ENCODE peak calls at places on chromosomes 4 and X, in seven cellular contexts. One of them, this sample, is unnamed.
A peak's percentile ranks its signal among the peaks of the same experiment; 100 is the strongest.

GRCh38 chrX:638482-639131 is 8.0 kb downstream of the SHOX start:
- DNase-seq in stimulated activated CD4-positive, alpha-beta T cell treated with anti-CD3 and anti-CD28 coated beads, Interleukin-2, amount 100 ng/mL, for 24 hours: peak; percentile 7
- DNase-seq in left colon: peak; percentile 40
- DNase-seq in T-helper 9 cell: no peak
- DNase-seq in endothelial cell: no peak
- DNase-seq in HCT116: no peak
- DNase-seq in skeletal muscle cell: no peak
- DNase-seq in this sample: no peak

GRCh38 chrX:123340691-123341090 is 156.6 kb downstream of the GRIA3 start:
- DNase-seq in stimulated activated CD4-positive, alpha-beta T cell treated with anti-CD3 and anti-CD28 coated beads, Interleukin-2, amount 100 ng/mL, for 24 hours: no peak
- DNase-seq in skeletal muscle cell: no peak
- DNase-seq in endothelial cell: no peak
- DNase-seq in T-helper 9 cell: no peak
- DNase-seq in HCT116: no peak
- DNase-seq in left colon: no peak
- DNase-seq in this sample: no peak

GRCh38 chrX:132004728-132005127 is 18.4 kb upstream of the STK26 start:
- DNase-seq in stimulated activated CD4-positive, alpha-beta T cell treated with anti-CD3 and anti-CD28 coated beads, Interleukin-2, amount 100 ng/mL, for 24 hours: no peak
- DNase-seq in left colon: no peak
- DNase-seq in endothelial cell: no peak
- DNase-seq in skeletal muscle cell: no peak
- DNase-seq in HCT116: no peak
- DNase-seq in T-helper 9 cell: no peak
- DNase-seq in this sample: no peak

GRCh38 chr4:39820186-39820585 is 122.2 kb downstream of the UBE2K start:
- DNase-seq in endothelial cell: peak; percentile 18
- DNase-seq in HCT116: no peak
- DNase-seq in left colon: no peak
- DNase-seq in T-helper 9 cell: no peak
- DNase-seq in skeletal muscle cell: no peak
- DNase-seq in stimulated activated CD4-positive, alpha-beta T cell treated with anti-CD3 and anti-CD28 coated beads, Interleukin-2, amount 100 ng/mL, for 24 hours: no peak
- DNase-seq in this sample: no peak

GRCh38 chrX:129606918-129607317 is 47.8 kb downstream of the APLN start:
- DNase-seq in T-helper 9 cell: peak; percentile 58
- DNase-seq in stimulated activated CD4-positive, alpha-beta T cell treated with anti-CD3 and anti-CD28 coated beads, Interleukin-2, amount 100 ng/mL, for 24 hours: peak; percentile 66
- DNase-seq in left colon: peak; percentile 63
- DNase-seq in skeletal muscle cell: no peak
- DNase-seq in endothelial cell: peak; percentile 65
- DNase-seq in HCT116: peak; percentile 23
- DNase-seq in this sample: peak; percentile 54

GRCh38 chrX:28189011-28189410 is 207.8 kb upstream of the DCAF8L1 start:
- DNase-seq in stimulated activated CD4-positive, alpha-beta T cell treated with anti-CD3 and anti-CD28 coated beads, Interleukin-2, amount 100 ng/mL, for 24 hours: no peak
- DNase-seq in T-helper 9 cell: no peak
- DNase-seq in HCT116: peak; percentile 51
- DNase-seq in endothelial cell: no peak
- DNase-seq in skeletal muscle cell: peak; percentile 19
- DNase-seq in left colon: no peak
- DNase-seq in this sample: no peak

GRCh38 chrX:47321386-47321785 is 49.0 kb upstream of the ZNF157 start:
- DNase-seq in left colon: peak; percentile 24
- DNase-seq in HCT116: no peak
- DNase-seq in T-helper 9 cell: no peak
- DNase-seq in endothelial cell: peak; percentile 61
- DNase-seq in stimulated activated CD4-positive, alpha-beta T cell treated with anti-CD3 and anti-CD28 coated beads, Interleukin-2, amount 100 ng/mL, for 24 hours: no peak
- DNase-seq in skeletal muscle cell: peak; percentile 15
- DNase-seq in this sample: peak; percentile 98

GRCh38 chrX:100677616-100678181 is 33.7 kb downstream of the SRPX2 start:
- DNase-seq in stimulated activated CD4-positive, alpha-beta T cell treated with anti-CD3 and anti-CD28 coated beads, Interleukin-2, amount 100 ng/mL, for 24 hours: no peak
- DNase-seq in endothelial cell: no peak
- DNase-seq in T-helper 9 cell: no peak
- DNase-seq in skeletal muscle cell: peak; percentile 19
- DNase-seq in HCT116: no peak
- DNase-seq in left colon: no peak
- DNase-seq in this sample: no peak

GRCh38 chr4:53321151-53321987 is 44.5 kb downstream of the SCFD2 start:
- DNase-seq in T-helper 9 cell: no peak
- DNase-seq in HCT116: peak; percentile 26
- DNase-seq in left colon: no peak
- DNase-seq in stimulated activated CD4-positive, alpha-beta T cell treated with anti-CD3 and anti-CD28 coated beads, Interleukin-2, amount 100 ng/mL, for 24 hours: no peak
- DNase-seq in skeletal muscle cell: peak; percentile 48
- DNase-seq in endothelial cell: no peak
- DNase-seq in this sample: peak; percentile 79

GRCh38 chrX:131237363-131237762 is 51.7 kb downstream of the IGSF1 start:
- DNase-seq in left colon: no peak
- DNase-seq in stimulated activated CD4-positive, alpha-beta T cell treated with anti-CD3 and anti-CD28 coated beads, Interleukin-2, amount 100 ng/mL, for 24 hours: no peak
- DNase-seq in skeletal muscle cell: no peak
- DNase-seq in endothelial cell: no peak
- DNase-seq in HCT116: no peak
- DNase-seq in T-helper 9 cell: no peak
- DNase-seq in this sample: no peak

GRCh38 chrX:1591863-1592127 is 391 bp downstream of the AKAP17A start:
- DNase-seq in left colon: no peak
- DNase-seq in endothelial cell: no peak
- DNase-seq in skeletal muscle cell: no peak
- DNase-seq in stimulated activated CD4-positive, alpha-beta T cell treated with anti-CD3 and anti-CD28 coated beads, Interleukin-2, amount 100 ng/mL, for 24 hours: no peak
- DNase-seq in T-helper 9 cell: no peak
- DNase-seq in HCT116: no peak
- DNase-seq in this sample: no peak

GRCh38 chr4:68209003-68209402 is 36.5 kb downstream of the TMPRSS11B start:
- DNase-seq in skeletal muscle cell: no peak
- DNase-seq in endothelial cell: no peak
- DNase-seq in T-helper 9 cell: no peak
- DNase-seq in HCT116: peak; percentile 8
- DNase-seq in left colon: no peak
- DNase-seq in stimulated activated CD4-positive, alpha-beta T cell treated with anti-CD3 and anti-CD28 coated beads, Interleukin-2, amount 100 ng/mL, for 24 hours: no peak
- DNase-seq in this sample: no peak

GRCh38 chrX:126272795-126273497 is 106.9 kb upstream of the DCAF12L2 start:
- DNase-seq in stimulated activated CD4-positive, alpha-beta T cell treated with anti-CD3 and anti-CD28 coated beads, Interleukin-2, amount 100 ng/mL, for 24 hours: no peak
- DNase-seq in left colon: no peak
- DNase-seq in endothelial cell: no peak
- DNase-seq in T-helper 9 cell: no peak
- DNase-seq in HCT116: no peak
- DNase-seq in skeletal muscle cell: no peak
- DNase-seq in this sample: no peak